ENCODE peak calls at places on chromosomes 12 and 14, in five cellular contexts. One of them, this sample, is unnamed.
A peak's percentile ranks its signal among the peaks of the same experiment; 100 is the strongest.

GRCh38 chr12:50103767-50104321 is at the start of gene GPD1:
- DNase-seq in lower lobe of right lung: peak; percentile 84
- DNase-seq in progenitor cell of endocrine pancreas: peak; percentile 37
- DNase-seq in fibroblast of lung: peak; percentile 53
- DNase-seq in ovary: peak; percentile 74
- DNase-seq in this sample: no peak

GRCh38 chr14:77615231-77616132 is 955 bp downstream of the SPTLC2 start:
- DNase-seq in lower lobe of right lung: no peak
- DNase-seq in progenitor cell of endocrine pancreas: no peak
- DNase-seq in fibroblast of lung: peak; percentile 49
- DNase-seq in ovary: no peak
- DNase-seq in this sample: no peak

GRCh38 chr12:24991209-24992049 is 42.5 kb upstream of the BCAT1 start:
- DNase-seq in lower lobe of right lung: no peak
- DNase-seq in progenitor cell of endocrine pancreas: no peak
- DNase-seq in fibroblast of lung: peak; percentile 46
- DNase-seq in ovary: no peak
- DNase-seq in this sample: no peak

GRCh38 chr12:22598141-22598762 is 26.7 kb upstream of the ETNK1 start:
- DNase-seq in lower lobe of right lung: no peak
- DNase-seq in progenitor cell of endocrine pancreas: no peak
- DNase-seq in fibroblast of lung: no peak
- DNase-seq in ovary: no peak
- DNase-seq in this sample: no peak

GRCh38 chr14:87888136-87888999 is 104.6 kb downstream of the GALC start:
- DNase-seq in lower lobe of right lung: no peak
- DNase-seq in progenitor cell of endocrine pancreas: no peak
- DNase-seq in fibroblast of lung: no peak
- DNase-seq in ovary: no peak
- DNase-seq in this sample: peak; percentile 65

GRCh38 chr14:99175331-99176155 is 96.5 kb downstream of the BCL11B start:
- DNase-seq in lower lobe of right lung: no peak
- DNase-seq in progenitor cell of endocrine pancreas: no peak
- DNase-seq in fibroblast of lung: no peak
- DNase-seq in ovary: no peak
- DNase-seq in this sample: no peak

GRCh38 chr12:95541436-95541835 is 9.8 kb downstream of the USP44 start:
- DNase-seq in lower lobe of right lung: no peak
- DNase-seq in progenitor cell of endocrine pancreas: no peak
- DNase-seq in fibroblast of lung: no peak
- DNase-seq in ovary: no peak
- DNase-seq in this sample: no peak

GRCh38 chr12:111254106-111254505 is 114.8 kb downstream of the PHETA1 start:
- DNase-seq in lower lobe of right lung: no peak
- DNase-seq in progenitor cell of endocrine pancreas: no peak
- DNase-seq in fibroblast of lung: no peak
- DNase-seq in ovary: no peak
- DNase-seq in this sample: no peak

GRCh38 chr14:99327458-99328250 is 55.7 kb upstream of the BCL11B start:
- DNase-seq in lower lobe of right lung: no peak
- DNase-seq in progenitor cell of endocrine pancreas: no peak
- DNase-seq in fibroblast of lung: no peak
- DNase-seq in ovary: no peak
- DNase-seq in this sample: no peak

GRCh38 chr12:25730489-25731349 is 177.6 kb upstream of the LMNTD1 start:
- DNase-seq in lower lobe of right lung: no peak
- DNase-seq in progenitor cell of endocrine pancreas: no peak
- DNase-seq in fibroblast of lung: no peak
- DNase-seq in ovary: no peak
- DNase-seq in this sample: no peak

DNA sequence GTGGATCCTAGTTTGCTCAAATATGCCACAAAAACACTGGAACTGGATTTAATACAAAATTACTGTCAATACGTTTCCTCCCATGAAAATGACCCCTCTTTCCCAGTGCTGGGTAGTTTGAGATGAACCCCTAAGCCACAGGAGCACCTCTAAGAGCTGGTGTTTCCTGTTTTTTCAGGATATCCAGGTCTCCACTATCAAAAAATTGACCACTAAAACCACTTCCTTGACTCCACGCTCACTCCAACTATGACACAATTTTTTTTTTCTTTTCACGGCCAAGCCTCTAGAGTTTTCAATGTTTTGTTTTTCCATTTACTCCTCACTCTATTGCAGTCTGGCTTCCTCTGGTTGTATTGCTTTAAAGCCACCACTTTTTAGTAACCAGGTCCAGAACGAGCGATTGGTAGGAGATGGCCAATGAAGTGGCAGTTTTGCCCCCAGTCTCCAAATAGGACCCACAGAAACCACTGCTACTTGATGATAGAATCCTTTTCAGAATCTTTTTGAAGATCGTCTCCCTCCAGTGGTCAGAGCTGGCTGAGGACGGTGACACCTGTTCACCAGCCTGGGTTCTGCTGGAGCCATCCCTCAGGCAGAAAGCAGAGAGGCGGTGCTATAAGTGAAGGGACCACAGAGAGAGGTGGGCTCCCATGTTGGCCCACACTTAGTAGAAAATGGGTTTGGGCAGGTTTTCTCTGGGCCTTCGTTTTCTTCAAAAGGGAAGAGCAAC is 454.4 kb downstream of the VRK1 start:
- DNase-seq in lower lobe of right lung: no peak
- DNase-seq in progenitor cell of endocrine pancreas: no peak
- DNase-seq in fibroblast of lung: peak; percentile 19
- DNase-seq in ovary: no peak
- DNase-seq in this sample: no peak
- TF ChIP-seq CTCF in lower lobe of right lung: no peak
- TF ChIP-seq CTCF in progenitor cell of endocrine pancreas: no peak
- TF ChIP-seq CTCF in fibroblast of lung: no peak
- TF ChIP-seq CTCF in ovary: no peak
- TF ChIP-seq CTCF in this sample: no peak

GRCh38 chr12:122835693-122836026 is 403 bp downstream of the HIP1R start:
- DNase-seq in lower lobe of right lung: peak; percentile 58
- DNase-seq in progenitor cell of endocrine pancreas: no peak
- DNase-seq in fibroblast of lung: no peak
- DNase-seq in ovary: peak; percentile 49
- DNase-seq in this sample: no peak
- TF ChIP-seq CTCF in lower lobe of right lung: no peak
- TF ChIP-seq CTCF in progenitor cell of endocrine pancreas: no peak
- TF ChIP-seq CTCF in fibroblast of lung: no peak
- TF ChIP-seq CTCF in ovary: no peak
- TF ChIP-seq CTCF in this sample: no peak

DNA sequence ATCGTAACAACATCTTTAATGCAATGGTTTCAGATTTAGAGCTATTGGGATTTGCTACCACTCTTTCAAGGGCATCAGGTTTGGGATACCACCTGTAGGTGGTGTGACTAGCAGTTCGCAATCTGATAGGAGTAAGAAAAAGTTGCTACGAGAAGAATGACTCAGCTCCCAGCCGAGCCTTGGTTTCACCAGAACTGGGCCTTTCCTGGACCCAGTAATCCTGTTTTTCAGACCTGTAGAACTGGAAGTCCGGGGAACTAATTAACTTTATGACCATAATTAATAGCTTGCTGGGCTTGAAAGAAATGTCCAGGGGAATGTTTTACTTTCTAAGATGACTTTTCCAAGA is 770 bp downstream of the ABHD4 start:
- DNase-seq in lower lobe of right lung: no peak
- DNase-seq in progenitor cell of endocrine pancreas: no peak
- DNase-seq in fibroblast of lung: peak; percentile 69
- DNase-seq in ovary: no peak
- DNase-seq in this sample: no peak
- TF ChIP-seq CTCF in lower lobe of right lung: peak; percentile 6
- TF ChIP-seq CTCF in progenitor cell of endocrine pancreas: peak; percentile 49
- TF ChIP-seq CTCF in fibroblast of lung: peak; percentile 26
- TF ChIP-seq CTCF in ovary: no peak
- TF ChIP-seq CTCF in this sample: no peak

GRCh38 chr14:21095430-21096205 is 2.8 kb downstream of the ZNF219 start:
- DNase-seq in lower lobe of right lung: no peak
- DNase-seq in progenitor cell of endocrine pancreas: no peak
- DNase-seq in fibroblast of lung: peak; percentile 32
- DNase-seq in ovary: no peak
- DNase-seq in this sample: peak; percentile 55

GRCh38 chr14:21092147-21093011 is 6.1 kb downstream of the ZNF219 start:
- DNase-seq in lower lobe of right lung: peak; percentile 92
- DNase-seq in progenitor cell of endocrine pancreas: peak; percentile 76
- DNase-seq in fibroblast of lung: peak; percentile 49
- DNase-seq in ovary: peak; percentile 91
- DNase-seq in this sample: peak; percentile 91

GRCh38 chr14:21093018-21093417 is 5.4 kb downstream of the ZNF219 start:
- DNase-seq in lower lobe of right lung: no peak
- DNase-seq in progenitor cell of endocrine pancreas: no peak
- DNase-seq in fibroblast of lung: no peak
- DNase-seq in ovary: peak; percentile 37
- DNase-seq in this sample: no peak

GRCh38 chr14:21091784-21092146 is 6.7 kb downstream of the ZNF219 start:
- DNase-seq in lower lobe of right lung: no peak
- DNase-seq in progenitor cell of endocrine pancreas: no peak
- DNase-seq in fibroblast of lung: no peak
- DNase-seq in ovary: no peak
- DNase-seq in this sample: no peak

DNA sequence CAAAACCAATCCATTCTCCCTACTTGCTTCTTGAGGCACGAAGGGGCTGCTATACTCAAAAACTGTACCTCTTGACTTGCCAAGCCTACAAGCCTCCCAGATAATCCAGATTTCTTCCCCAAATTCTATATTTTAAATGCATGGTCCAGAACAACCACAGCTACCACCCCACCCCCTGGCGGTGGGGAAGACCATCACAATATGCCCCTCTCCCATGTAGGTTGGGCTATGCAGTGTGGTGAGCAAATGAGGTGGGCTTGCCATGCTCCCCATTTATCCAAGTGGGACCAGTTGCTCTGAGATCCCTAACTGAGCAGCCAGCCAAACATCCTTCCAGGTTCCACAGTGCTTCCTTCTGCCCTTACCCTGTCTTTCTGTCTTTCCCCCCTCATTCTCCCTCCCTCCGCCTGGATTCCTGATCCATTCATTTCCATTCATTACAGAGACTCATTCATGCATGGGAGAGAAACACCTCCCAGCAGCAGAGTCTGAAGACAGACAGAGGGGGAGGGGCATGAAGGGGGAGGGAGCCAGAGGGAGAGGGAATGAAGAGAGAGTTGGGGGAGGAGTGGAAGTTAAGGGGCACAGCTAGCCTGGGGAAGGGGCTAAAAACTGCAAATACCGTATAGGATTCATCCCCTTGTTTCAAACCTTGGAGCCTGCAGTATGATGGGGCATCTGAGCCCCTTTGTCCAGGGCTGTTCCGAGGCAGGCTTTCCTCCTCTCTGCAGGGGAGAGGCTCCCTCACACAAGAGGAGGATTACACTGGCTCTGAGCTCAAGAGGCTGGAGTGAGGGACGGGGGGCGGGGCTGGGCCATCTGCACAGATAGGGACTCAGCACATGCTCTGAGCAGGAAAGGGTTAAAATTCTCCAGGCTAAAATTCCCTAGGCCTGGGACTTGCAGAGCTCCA is 4.4 kb downstream of the ZNF219 start:
- DNase-seq in lower lobe of right lung: no peak
- DNase-seq in progenitor cell of endocrine pancreas: no peak
- DNase-seq in fibroblast of lung: peak; percentile 22
- DNase-seq in ovary: peak; percentile 27
- DNase-seq in this sample: peak; percentile 81
- TF ChIP-seq CTCF in lower lobe of right lung: no peak
- TF ChIP-seq CTCF in progenitor cell of endocrine pancreas: peak; percentile 44
- TF ChIP-seq CTCF in fibroblast of lung: no peak
- TF ChIP-seq CTCF in ovary: no peak
- TF ChIP-seq CTCF in this sample: peak; percentile 76

DNA sequence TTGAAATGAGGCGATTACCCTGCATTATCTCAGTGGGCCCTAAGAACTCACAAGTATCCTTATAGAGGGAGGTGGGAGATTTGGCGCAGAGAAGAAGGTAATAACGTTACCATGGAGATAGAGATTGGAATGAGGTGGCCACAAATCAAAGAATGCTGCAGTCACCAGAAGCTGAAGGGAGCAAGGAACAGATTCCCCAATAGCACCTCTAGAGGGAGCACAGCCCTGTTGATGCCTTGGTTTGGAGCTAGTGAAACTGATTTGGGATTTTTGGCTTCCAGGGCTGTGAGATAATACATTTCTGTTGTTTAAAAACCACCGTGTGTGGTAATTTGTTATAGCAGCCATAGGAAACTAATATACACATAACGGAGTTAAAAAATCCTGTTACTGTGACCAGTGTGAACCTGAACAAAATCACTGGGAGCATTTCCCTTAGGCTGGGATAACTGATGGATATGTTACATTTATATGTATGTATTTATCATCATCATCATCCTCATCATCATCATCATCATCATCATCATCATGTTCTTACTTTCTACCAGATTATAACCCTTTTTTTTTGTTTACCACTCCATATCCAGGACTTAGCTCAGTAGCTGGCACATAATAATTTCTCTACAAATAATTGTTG is 100.3 kb downstream of the LIN7A start:
- DNase-seq in lower lobe of right lung: no peak
- DNase-seq in progenitor cell of endocrine pancreas: no peak
- DNase-seq in fibroblast of lung: peak; percentile 69
- DNase-seq in ovary: peak; percentile 21
- DNase-seq in this sample: peak; percentile 28
- TF ChIP-seq CTCF in lower lobe of right lung: peak; percentile 61
- TF ChIP-seq CTCF in progenitor cell of endocrine pancreas: peak; percentile 75
- TF ChIP-seq CTCF in fibroblast of lung: peak; percentile 94
- TF ChIP-seq CTCF in ovary: no peak
- TF ChIP-seq CTCF in this sample: peak; percentile 66

GRCh38 chr14:74255281-74255680 is 16.0 kb downstream of the VSX2 start:
- DNase-seq in lower lobe of right lung: no peak
- DNase-seq in progenitor cell of endocrine pancreas: no peak
- DNase-seq in fibroblast of lung: no peak
- DNase-seq in ovary: no peak
- DNase-seq in this sample: no peak

GRCh38 chr14:74257988-74258704 is 18.9 kb downstream of the VSX2 start:
- DNase-seq in lower lobe of right lung: no peak
- DNase-seq in progenitor cell of endocrine pancreas: no peak
- DNase-seq in fibroblast of lung: no peak
- DNase-seq in ovary: no peak
- DNase-seq in this sample: peak; percentile 78

GRCh38 chr14:74259513-74259912 is 20.3 kb downstream of the VSX2 start:
- DNase-seq in lower lobe of right lung: no peak
- DNase-seq in progenitor cell of endocrine pancreas: no peak
- DNase-seq in fibroblast of lung: no peak
- DNase-seq in ovary: no peak
- DNase-seq in this sample: no peak

GRCh38 chr14:74258705-74259035 is 19.4 kb downstream of the VSX2 start:
- DNase-seq in lower lobe of right lung: no peak
- DNase-seq in progenitor cell of endocrine pancreas: no peak
- DNase-seq in fibroblast of lung: no peak
- DNase-seq in ovary: no peak
- DNase-seq in this sample: no peak

GRCh38 chr14:74257078-74257987 is 18.1 kb downstream of the VSX2 start:
- DNase-seq in lower lobe of right lung: peak; percentile 66
- DNase-seq in progenitor cell of endocrine pancreas: peak; percentile 41
- DNase-seq in fibroblast of lung: no peak
- DNase-seq in ovary: peak; percentile 58
- DNase-seq in this sample: peak; percentile 77
- TF ChIP-seq CTCF in lower lobe of right lung: peak; percentile 98
- TF ChIP-seq CTCF in progenitor cell of endocrine pancreas: peak; percentile 90
- TF ChIP-seq CTCF in fibroblast of lung: peak; percentile 70
- TF ChIP-seq CTCF in ovary: peak; percentile 88
- TF ChIP-seq CTCF in this sample: peak; percentile 99